ENCODE peak calls at places on chromosomes 7 and 10, in seven cellular contexts. One of them, this sample, is unnamed.

GRCh38 chr10:53153831-53154230 is 381.2 kb upstream of the MBL2 start:
- ATAC-seq in stimulated activated effector memory CD8-positive, alpha-beta T cell treated with anti-CD3 and anti-CD28 coated beads, Interleukin-12 subunit alpha, Interleukin-12 subunit beta, amount 100 ng/mL, for 72 hours: no peak
- ATAC-seq in effector memory CD8-positive, alpha-beta T cell: no peak
- ATAC-seq in left ventricle myocardium superior: no peak
- ATAC-seq in GM23338: no peak
- ATAC-seq in right cardiac atrium: no peak
- ATAC-seq in foreskin keratinocyte: peak; percentile 92
- ATAC-seq in this sample: no peak

GRCh38 chr7:44937426-44937825 is 41.4 kb downstream of the MYO1G start:
- ATAC-seq in stimulated activated effector memory CD8-positive, alpha-beta T cell treated with anti-CD3 and anti-CD28 coated beads, Interleukin-12 subunit alpha, Interleukin-12 subunit beta, amount 100 ng/mL, for 72 hours: no peak
- ATAC-seq in effector memory CD8-positive, alpha-beta T cell: no peak
- ATAC-seq in left ventricle myocardium superior: no peak
- ATAC-seq in GM23338: no peak
- ATAC-seq in right cardiac atrium: no peak
- ATAC-seq in foreskin keratinocyte: no peak
- ATAC-seq in this sample: no peak

GRCh38 chr7:127995866-127996215 is 35.4 kb downstream of the LRRC4 start:
- ATAC-seq in stimulated activated effector memory CD8-positive, alpha-beta T cell treated with anti-CD3 and anti-CD28 coated beads, Interleukin-12 subunit alpha, Interleukin-12 subunit beta, amount 100 ng/mL, for 72 hours: no peak
- ATAC-seq in effector memory CD8-positive, alpha-beta T cell: no peak
- ATAC-seq in left ventricle myocardium superior: peak; percentile 72
- ATAC-seq in GM23338: peak; percentile 36
- ATAC-seq in right cardiac atrium: peak; percentile 75
- ATAC-seq in foreskin keratinocyte: no peak
- ATAC-seq in this sample: no peak

GRCh38 chr7:99027841-99028240 is 116.1 kb downstream of the SMURF1 start:
- ATAC-seq in stimulated activated effector memory CD8-positive, alpha-beta T cell treated with anti-CD3 and anti-CD28 coated beads, Interleukin-12 subunit alpha, Interleukin-12 subunit beta, amount 100 ng/mL, for 72 hours: no peak
- ATAC-seq in effector memory CD8-positive, alpha-beta T cell: no peak
- ATAC-seq in left ventricle myocardium superior: no peak
- ATAC-seq in GM23338: peak; percentile 59
- ATAC-seq in right cardiac atrium: no peak
- ATAC-seq in foreskin keratinocyte: no peak
- ATAC-seq in this sample: no peak

GRCh38 chr7:25712500-25712899 is 439.5 kb upstream of the NFE2L3 start:
- ATAC-seq in stimulated activated effector memory CD8-positive, alpha-beta T cell treated with anti-CD3 and anti-CD28 coated beads, Interleukin-12 subunit alpha, Interleukin-12 subunit beta, amount 100 ng/mL, for 72 hours: no peak
- ATAC-seq in effector memory CD8-positive, alpha-beta T cell: no peak
- ATAC-seq in left ventricle myocardium superior: peak; percentile 54
- ATAC-seq in GM23338: no peak
- ATAC-seq in right cardiac atrium: no peak
- ATAC-seq in foreskin keratinocyte: no peak
- ATAC-seq in this sample: no peak

GRCh38 chr10:123655763-123656162 is 10.4 kb upstream of the GPR26 start:
- ATAC-seq in stimulated activated effector memory CD8-positive, alpha-beta T cell treated with anti-CD3 and anti-CD28 coated beads, Interleukin-12 subunit alpha, Interleukin-12 subunit beta, amount 100 ng/mL, for 72 hours: no peak
- ATAC-seq in effector memory CD8-positive, alpha-beta T cell: no peak
- ATAC-seq in left ventricle myocardium superior: no peak
- ATAC-seq in GM23338: peak; percentile 97
- ATAC-seq in right cardiac atrium: no peak
- ATAC-seq in foreskin keratinocyte: peak; percentile 20
- ATAC-seq in this sample: no peak

GRCh38 chr7:122166260-122166659 is 22.2 kb upstream of the AASS start:
- ATAC-seq in stimulated activated effector memory CD8-positive, alpha-beta T cell treated with anti-CD3 and anti-CD28 coated beads, Interleukin-12 subunit alpha, Interleukin-12 subunit beta, amount 100 ng/mL, for 72 hours: no peak
- ATAC-seq in effector memory CD8-positive, alpha-beta T cell: no peak
- ATAC-seq in left ventricle myocardium superior: no peak
- ATAC-seq in GM23338: no peak
- ATAC-seq in right cardiac atrium: no peak
- ATAC-seq in foreskin keratinocyte: peak; percentile 31
- ATAC-seq in this sample: no peak

GRCh38 chr10:72951760-72952159 is 2.8 kb downstream of the PLA2G12B start:
- ATAC-seq in stimulated activated effector memory CD8-positive, alpha-beta T cell treated with anti-CD3 and anti-CD28 coated beads, Interleukin-12 subunit alpha, Interleukin-12 subunit beta, amount 100 ng/mL, for 72 hours: no peak
- ATAC-seq in effector memory CD8-positive, alpha-beta T cell: no peak
- ATAC-seq in left ventricle myocardium superior: peak; percentile 35
- ATAC-seq in GM23338: no peak
- ATAC-seq in right cardiac atrium: peak; percentile 30
- ATAC-seq in foreskin keratinocyte: no peak
- ATAC-seq in this sample: no peak

GRCh38 chr7:22256702-22257101 is 100.3 kb downstream of the RAPGEF5 start:
- ATAC-seq in stimulated activated effector memory CD8-positive, alpha-beta T cell treated with anti-CD3 and anti-CD28 coated beads, Interleukin-12 subunit alpha, Interleukin-12 subunit beta, amount 100 ng/mL, for 72 hours: no peak
- ATAC-seq in effector memory CD8-positive, alpha-beta T cell: no peak
- ATAC-seq in left ventricle myocardium superior: no peak
- ATAC-seq in GM23338: no peak
- ATAC-seq in right cardiac atrium: peak; percentile 41
- ATAC-seq in foreskin keratinocyte: no peak
- ATAC-seq in this sample: no peak

GRCh38 chr7:128909605-128910568 is 622 bp downstream of the KCP start:
- ATAC-seq in stimulated activated effector memory CD8-positive, alpha-beta T cell treated with anti-CD3 and anti-CD28 coated beads, Interleukin-12 subunit alpha, Interleukin-12 subunit beta, amount 100 ng/mL, for 72 hours: no peak
- ATAC-seq in effector memory CD8-positive, alpha-beta T cell: no peak
- ATAC-seq in left ventricle myocardium superior: peak; percentile 26
- ATAC-seq in GM23338: peak; percentile 41
- ATAC-seq in right cardiac atrium: peak; percentile 27
- ATAC-seq in foreskin keratinocyte: peak; percentile 40
- ATAC-seq in this sample: no peak

GRCh38 chr10:72087392-72087968 is 871 bp downstream of the SPOCK2 start:
- ATAC-seq in stimulated activated effector memory CD8-positive, alpha-beta T cell treated with anti-CD3 and anti-CD28 coated beads, Interleukin-12 subunit alpha, Interleukin-12 subunit beta, amount 100 ng/mL, for 72 hours: peak; percentile 62
- ATAC-seq in effector memory CD8-positive, alpha-beta T cell: peak; percentile 21
- ATAC-seq in left ventricle myocardium superior: peak; percentile 30
- ATAC-seq in GM23338: peak; percentile 44
- ATAC-seq in right cardiac atrium: peak; percentile 16
- ATAC-seq in foreskin keratinocyte: peak; percentile 46
- ATAC-seq in this sample: peak; percentile 40

GRCh38 chr7:55523366-55523765 is 48.9 kb downstream of the VOPP1 start:
- ATAC-seq in stimulated activated effector memory CD8-positive, alpha-beta T cell treated with anti-CD3 and anti-CD28 coated beads, Interleukin-12 subunit alpha, Interleukin-12 subunit beta, amount 100 ng/mL, for 72 hours: no peak
- ATAC-seq in effector memory CD8-positive, alpha-beta T cell: no peak
- ATAC-seq in left ventricle myocardium superior: no peak
- ATAC-seq in GM23338: no peak
- ATAC-seq in right cardiac atrium: no peak
- ATAC-seq in foreskin keratinocyte: peak; percentile 14
- ATAC-seq in this sample: no peak

GRCh38 chr10:51804861-51805260 is 105.5 kb upstream of the CSTF2T start:
- ATAC-seq in stimulated activated effector memory CD8-positive, alpha-beta T cell treated with anti-CD3 and anti-CD28 coated beads, Interleukin-12 subunit alpha, Interleukin-12 subunit beta, amount 100 ng/mL, for 72 hours: no peak
- ATAC-seq in effector memory CD8-positive, alpha-beta T cell: no peak
- ATAC-seq in left ventricle myocardium superior: no peak
- ATAC-seq in GM23338: no peak
- ATAC-seq in right cardiac atrium: no peak
- ATAC-seq in foreskin keratinocyte: peak; percentile 92
- ATAC-seq in this sample: no peak

GRCh38 chr10:118853916-118854315 is 99.1 kb upstream of the CACUL1 start:
- ATAC-seq in stimulated activated effector memory CD8-positive, alpha-beta T cell treated with anti-CD3 and anti-CD28 coated beads, Interleukin-12 subunit alpha, Interleukin-12 subunit beta, amount 100 ng/mL, for 72 hours: no peak
- ATAC-seq in effector memory CD8-positive, alpha-beta T cell: no peak
- ATAC-seq in left ventricle myocardium superior: no peak
- ATAC-seq in GM23338: no peak
- ATAC-seq in right cardiac atrium: no peak
- ATAC-seq in foreskin keratinocyte: no peak
- ATAC-seq in this sample: no peak

GRCh38 chr10:14583252-14583651 is 191.4 kb downstream of the FAM107B start:
- ATAC-seq in stimulated activated effector memory CD8-positive, alpha-beta T cell treated with anti-CD3 and anti-CD28 coated beads, Interleukin-12 subunit alpha, Interleukin-12 subunit beta, amount 100 ng/mL, for 72 hours: peak; percentile 76
- ATAC-seq in effector memory CD8-positive, alpha-beta T cell: peak; percentile 69
- ATAC-seq in left ventricle myocardium superior: no peak
- ATAC-seq in GM23338: no peak
- ATAC-seq in right cardiac atrium: no peak
- ATAC-seq in foreskin keratinocyte: no peak
- ATAC-seq in this sample: peak; percentile 68

GRCh38 chr10:33506838-33507661 is 172.6 kb upstream of the NRP1 start:
- ATAC-seq in stimulated activated effector memory CD8-positive, alpha-beta T cell treated with anti-CD3 and anti-CD28 coated beads, Interleukin-12 subunit alpha, Interleukin-12 subunit beta, amount 100 ng/mL, for 72 hours: peak; percentile 69
- ATAC-seq in effector memory CD8-positive, alpha-beta T cell: no peak
- ATAC-seq in left ventricle myocardium superior: no peak
- ATAC-seq in GM23338: no peak
- ATAC-seq in right cardiac atrium: peak; percentile 24
- ATAC-seq in foreskin keratinocyte: peak; percentile 4
- ATAC-seq in this sample: peak; percentile 67

GRCh38 chr7:46291601-46292150 is 370.6 kb upstream of the IGFBP3 start:
- ATAC-seq in stimulated activated effector memory CD8-positive, alpha-beta T cell treated with anti-CD3 and anti-CD28 coated beads, Interleukin-12 subunit alpha, Interleukin-12 subunit beta, amount 100 ng/mL, for 72 hours: no peak
- ATAC-seq in effector memory CD8-positive, alpha-beta T cell: no peak
- ATAC-seq in left ventricle myocardium superior: peak; percentile 88
- ATAC-seq in GM23338: no peak
- ATAC-seq in right cardiac atrium: peak; percentile 79
- ATAC-seq in foreskin keratinocyte: peak; percentile 86
- ATAC-seq in this sample: peak; percentile 42

GRCh38 chr7:156219307-156220077 is 407.2 kb upstream of the SHH start:
- ATAC-seq in stimulated activated effector memory CD8-positive, alpha-beta T cell treated with anti-CD3 and anti-CD28 coated beads, Interleukin-12 subunit alpha, Interleukin-12 subunit beta, amount 100 ng/mL, for 72 hours: no peak
- ATAC-seq in effector memory CD8-positive, alpha-beta T cell: no peak
- ATAC-seq in left ventricle myocardium superior: no peak
- ATAC-seq in GM23338: no peak
- ATAC-seq in right cardiac atrium: no peak
- ATAC-seq in foreskin keratinocyte: no peak
- ATAC-seq in this sample: no peak

GRCh38 chr10:28806951-28807759 is 129.8 kb downstream of the BAMBI start:
- ATAC-seq in stimulated activated effector memory CD8-positive, alpha-beta T cell treated with anti-CD3 and anti-CD28 coated beads, Interleukin-12 subunit alpha, Interleukin-12 subunit beta, amount 100 ng/mL, for 72 hours: no peak
- ATAC-seq in effector memory CD8-positive, alpha-beta T cell: no peak
- ATAC-seq in left ventricle myocardium superior: peak; percentile 68
- ATAC-seq in GM23338: peak; percentile 14
- ATAC-seq in right cardiac atrium: peak; percentile 77
- ATAC-seq in foreskin keratinocyte: no peak
- ATAC-seq in this sample: no peak

This sample was measured in activated T-helper 17 cell treated with anti-CD3 and anti-CD28 coated beads, Interleukin-2, amount 50 U/mL, for 72 hours.